ENCODE peak calls at places on chromosomes 4 and X, in ten cellular contexts. M is MV-4-11, J is left lung, Q is hepatocyte, Z is tibial artery, S is RCC 7860, G is astrocyte of the spinal cord, X is amniotic stem cell, P is NCI-H69, O is NCI-H2171. Y is an unnamed sample.

GRCh38 chrX:14243823-14244222 is 214.1 kb upstream of the GEMIN8 start:
- DNase-seq in X (no peak), G (no peak), O (no peak), Q (no peak), S (no peak), P (no peak), Z (no peak), M (no peak), J (peak), Y (no peak)

GRCh38 chr4:168558587-168558986 is 61.7 kb downstream of the PALLD start:
- DNase-seq in P (peak), O (no peak), Z (no peak), S (peak), Q (no peak), X (no peak), M (no peak), J (no peak), G (peak), Y (no peak)

GRCh38 chrX:146355440-146355839 is 454.1 kb upstream of the CXorf51B start:
- DNase-seq in O (no peak), P (no peak), G (no peak), S (no peak), M (no peak), X (no peak), Z (no peak), Q (no peak), J (no peak), Y (no peak)

GRCh38 chrX:80285131-80285773 is 135.0 kb upstream of the TENT5D start:
- DNase-seq in J (no peak), Q (peak), G (peak), S (no peak), M (peak), O (no peak), P (no peak), X (no peak), Z (no peak), Y (no peak)

GRCh38 chr4:25925486-25926201 is 11.6 kb downstream of the SMIM20 start:
- DNase-seq in O (no peak), G (peak), X (no peak), Q (peak), J (no peak), P (peak), S (no peak), Z (no peak), M (peak), Y (no peak)

GRCh38 chr4:8534129-8534528 is 46.1 kb upstream of the GPR78 start:
- DNase-seq in X (no peak), P (no peak), S (peak), J (no peak), O (no peak), M (no peak), Q (peak), Z (no peak), G (peak), Y (no peak)

GRCh38 chr4:78298618-78299017 is 241.5 kb downstream of the FRAS1 start:
- DNase-seq in G (peak), S (no peak), X (no peak), P (peak), Z (no peak), M (no peak), J (no peak), O (no peak), Q (no peak), Y (no peak)

GRCh38 chr4:8915201-8916200 is 43.9 kb upstream of the HMX1 start:
- DNase-seq in M (no peak), G (no peak), X (no peak), S (no peak), J (peak), Q (peak), P (peak), O (no peak), Z (peak), Y (peak)

GRCh38 chr4:56786955-56787354 is 34.5 kb downstream of the SPINK2 start:
- DNase-seq in Q (peak), X (peak), J (no peak), M (no peak), Z (no peak), P (peak), O (no peak), G (peak), S (peak), Y (no peak)

GRCh38 chr4:100461796-100462195 is 56.0 kb downstream of the EMCN start:
- DNase-seq in X (no peak), S (no peak), O (no peak), M (no peak), J (no peak), P (no peak), Q (no peak), Z (no peak), G (no peak), Y (no peak)

GRCh38 chr4:113153529-113154101 is 104.2 kb downstream of the ANK2 start:
- DNase-seq in Q (peak), G (no peak), P (peak), J (no peak), O (no peak), Z (no peak), M (peak), X (no peak), S (no peak), Y (no peak)

GRCh38 chr4:172986114-172986513 is 182.5 kb upstream of the GALNT7 start:
- DNase-seq in Z (no peak), P (no peak), S (no peak), O (no peak), X (no peak), Q (no peak), G (no peak), J (no peak), M (no peak), Y (no peak)

GRCh38 chr4:145709843-145710242 is 29.9 kb downstream of the C4orf51 start:
- DNase-seq in Q (no peak), O (no peak), J (no peak), P (peak), X (peak), G (peak), S (peak), Z (no peak), M (no peak), Y (no peak)

GRCh38 chr4:115664285-115664684 is 550.9 kb upstream of the NDST4 start:
- DNase-seq in J (no peak), G (no peak), X (no peak), Z (no peak), P (peak), O (no peak), S (no peak), M (no peak), Q (peak), Y (no peak)

GRCh38 chr4:37816719-37817118 is 9.8 kb upstream of the PGM2 start:
- DNase-seq in X (no peak), P (no peak), G (no peak), Z (no peak), S (no peak), Q (no peak), M (no peak), J (no peak), O (no peak), Y (no peak)

GRCh38 chr4:24001945-24002640 is 112.2 kb upstream of the PPARGC1A start:
- DNase-seq in G (peak), P (no peak), J (no peak), M (no peak), Z (no peak), S (no peak), Q (no peak), O (no peak), X (no peak), Y (no peak)

GRCh38 chrX:130669233-130669632 is 233.8 kb downstream of the ENOX2 start:
- DNase-seq in X (no peak), Q (no peak), G (peak), M (no peak), Z (no peak), J (no peak), S (peak), O (no peak), P (no peak), Y (no peak)

GRCh38 chrX:19613645-19614323 is 98.5 kb upstream of the MAP3K15 start:
- DNase-seq in J (peak), S (no peak), M (no peak), P (no peak), Q (no peak), Z (no peak), X (no peak), O (no peak), G (no peak), Y (no peak)

GRCh38 chrX:3990569-3990968 is 277.1 kb upstream of the PRKX start:
- DNase-seq in Q (peak), M (no peak), S (no peak), O (no peak), X (no peak), P (no peak), J (no peak), G (no peak), Z (no peak), Y (no peak)

GRCh38 chr4:118740869-118741268 is 55.7 kb downstream of the METTL14 start:
- DNase-seq in G (no peak), S (no peak), J (no peak), Q (peak), M (no peak), X (no peak), P (peak), Z (no peak), O (peak), Y (no peak)

GRCh38 chr4:121164291-121164690 is at the start of gene TNIP3:
- DNase-seq in J (no peak), Z (no peak), X (no peak), O (no peak), Q (no peak), G (no peak), P (no peak), S (peak), M (peak), Y (no peak)

GRCh38 chrX:1788300-1788911 is 173.5 kb downstream of the ASMT start:
- DNase-seq in G (no peak), P (no peak), S (no peak), M (no peak), X (no peak), Q (no peak), Z (peak), J (no peak), O (no peak), Y (no peak)

GRCh38 chr4:158538176-158538575 is 16.5 kb downstream of the RXFP1 start:
- DNase-seq in M (peak), J (no peak), S (peak), X (no peak), Z (no peak), Q (no peak), O (no peak), P (no peak), G (peak), Y (no peak)

GRCh38 chrX:110561036-110561435 is 202.4 kb downstream of the RTL9 start:
- DNase-seq in Z (no peak), G (no peak), J (no peak), M (no peak), Q (no peak), O (no peak), X (no peak), P (no peak), S (peak), Y (no peak)

GRCh38 chr4:70994069-70994366 is 569 bp downstream of the DCK start:
- DNase-seq in S (no peak), Z (peak), J (peak), M (no peak), O (no peak), X (no peak), P (no peak), Q (peak), G (no peak), Y (no peak)

GRCh38 chrX:39957816-39958561 is 139.8 kb downstream of the BCOR start:
- DNase-seq in O (no peak), G (no peak), X (no peak), S (no peak), P (no peak), M (no peak), J (no peak), Q (peak), Z (no peak), Y (no peak)

GRCh38 chrX:151801980-151802379 is 67.4 kb downstream of the CNGA2 start:
- DNase-seq in J (no peak), Z (no peak), M (no peak), X (no peak), P (no peak), O (no peak), G (no peak), Q (no peak), S (no peak), Y (no peak)

GRCh38 chrX:113384628-113385027 is 544.0 kb upstream of the AMOT start:
- DNase-seq in M (no peak), X (peak), S (peak), Z (peak), O (no peak), G (peak), J (no peak), P (no peak), Q (peak), Y (no peak)

GRCh38 chr4:83115000-83115399 is 471 bp upstream of the PLAC8 start:
- DNase-seq in X (no peak), M (no peak), J (no peak), Q (no peak), S (peak), P (no peak), G (peak), O (no peak), Z (no peak), Y (no peak)

GRCh38 chrX:123481908-123482873 is 250.7 kb downstream of the THOC2 start:
- DNase-seq in J (no peak), S (no peak), M (no peak), Q (no peak), G (peak), X (no peak), O (peak), P (peak), Z (no peak), Y (no peak)

GRCh38 chr4:123411976-123412589 is 15.5 kb downstream of the SPRY1 start:
- DNase-seq in J (no peak), Z (no peak), P (no peak), X (no peak), O (no peak), Q (no peak), S (no peak), G (no peak), M (peak), Y (no peak)

GRCh38 chrX:38770152-38770551 is 31.1 kb upstream of the MID1IP1 start:
- DNase-seq in O (no peak), S (no peak), P (no peak), M (no peak), G (no peak), Z (no peak), Q (peak), J (no peak), X (no peak), Y (no peak)

GRCh38 chr4:185541251-185541671 is 6.0 kb upstream of the PDLIM3 start:
- DNase-seq in P (no peak), S (no peak), G (peak), O (no peak), J (no peak), X (no peak), Z (peak), M (no peak), Q (no peak), Y (no peak)

GRCh38 chrX:103063191-103063845 is 653 bp downstream of the BEX1 start:
- DNase-seq in O (peak), Q (peak), G (peak), J (no peak), Z (no peak), S (no peak), P (peak), M (peak), X (no peak), Y (no peak)

GRCh38 chrX:54808109-54808604 is 612 bp downstream of the MAGED2 start:
- DNase-seq in S (no peak), Q (peak), G (no peak), Z (peak), P (peak), O (peak), J (peak), M (peak), X (no peak), Y (peak)

GRCh38 chr4:8410641-8411271 is 29.8 kb downstream of the ACOX3 start:
- DNase-seq in M (peak), O (peak), J (no peak), X (no peak), G (peak), Q (peak), P (peak), Z (peak), S (peak), Y (peak)

GRCh38 chr4:86644892-86645291 is 50.8 kb downstream of the PTPN13 start:
- DNase-seq in J (no peak), O (no peak), P (no peak), Z (no peak), S (no peak), M (no peak), G (no peak), Q (no peak), X (no peak), Y (no peak)

Y was measured in sciatic nerve.